ENCODE peak calls at places on chromosomes 1 and 21, in seven cellular contexts. V is SK-N-SH, W is HepG2, Y is H1, X is endothelial cell of umbilical vein, H is K562, D is HCT116. G is an unnamed sample.

GRCh38 chr1:70008658-70009057 is 196.7 kb downstream of the LRRC40 start:
- DNase-seq in V (no peak), W (no peak), Y (no peak), X (no peak), H (no peak), D (no peak), G (no peak)

GRCh38 chr1:248821101-248821500 is 4.6 kb downstream of the SH3BP5L start:
- DNase-seq in V (peak), W (peak), Y (no peak), X (no peak), H (no peak), D (no peak), G (no peak)

GRCh38 chr1:202088216-202088615 is 34.5 kb upstream of the GPR37L1 start:
- DNase-seq in V (peak), W (no peak), Y (no peak), X (no peak), H (no peak), D (no peak), G (no peak)

GRCh38 chr1:246002725-246003441 is 504.2 kb downstream of the SMYD3 start:
- DNase-seq in V (peak), W (peak), Y (peak), X (peak), H (peak), D (peak), G (no peak)

GRCh38 chr1:39508857-39509305 is 17.4 kb downstream of the BMP8A start:
- DNase-seq in V (peak), W (peak), Y (no peak), X (no peak), H (no peak), D (no peak), G (no peak)

GRCh38 chr1:225754940-225755635 is 22.5 kb upstream of the SRP9 start:
- DNase-seq in V (no peak), W (peak), Y (no peak), X (peak), H (no peak), D (no peak), G (no peak)

GRCh38 chr1:221381858-221382623 is 359.8 kb downstream of the DUSP10 start:
- DNase-seq in V (no peak), W (no peak), Y (no peak), X (no peak), H (no peak), D (no peak), G (no peak)

GRCh38 chr1:182698977-182699672 is 14.7 kb upstream of the RGS8 start:
- DNase-seq in V (no peak), W (no peak), Y (no peak), X (no peak), H (no peak), D (no peak), G (no peak)

GRCh38 chr1:191757003-191757402 is 401.3 kb upstream of the RGS18 start:
- DNase-seq in V (peak), W (no peak), Y (no peak), X (no peak), H (peak), D (no peak), G (peak)

GRCh38 chr1:20351911-20352675 is 61.4 kb downstream of the VWA5B1 start:
- DNase-seq in V (no peak), W (no peak), Y (no peak), X (no peak), H (no peak), D (no peak), G (no peak)

GRCh38 chr1:219710529-219711194 is 97.8 kb upstream of the ZC3H11B start:
- DNase-seq in V (no peak), W (no peak), Y (no peak), X (no peak), H (peak), D (peak), G (no peak)

GRCh38 chr1:218353656-218354055 is 8.5 kb downstream of the TGFB2 start:
- DNase-seq in V (no peak), W (no peak), Y (no peak), X (no peak), H (no peak), D (no peak), G (no peak)

GRCh38 chr1:115233598-115233997 is 104.5 kb downstream of the NGF start:
- DNase-seq in V (no peak), W (no peak), Y (no peak), X (no peak), H (no peak), D (no peak), G (no peak)

GRCh38 chr1:21635138-21635535 is 34.0 kb downstream of the RAP1GAP start:
- DNase-seq in V (no peak), W (no peak), Y (no peak), X (no peak), H (no peak), D (no peak), G (no peak)

GRCh38 chr1:93594603-93594880 is 87.1 kb downstream of the BCAR3 start:
- DNase-seq in V (no peak), W (no peak), Y (no peak), X (no peak), H (no peak), D (no peak), G (no peak)

GRCh38 chr1:93592636-93592949 is 89.0 kb downstream of the BCAR3 start:
- DNase-seq in V (no peak), W (no peak), Y (no peak), X (no peak), H (no peak), D (no peak), G (no peak)

GRCh38 chr1:93595266-93595665 is 86.4 kb downstream of the BCAR3 start:
- DNase-seq in V (no peak), W (no peak), Y (no peak), X (no peak), H (no peak), D (no peak), G (no peak)

GRCh38 chr1:93595749-93596148 is 85.9 kb downstream of the BCAR3 start:
- DNase-seq in V (no peak), W (no peak), Y (no peak), X (no peak), H (no peak), D (no peak), G (no peak)

DNA sequence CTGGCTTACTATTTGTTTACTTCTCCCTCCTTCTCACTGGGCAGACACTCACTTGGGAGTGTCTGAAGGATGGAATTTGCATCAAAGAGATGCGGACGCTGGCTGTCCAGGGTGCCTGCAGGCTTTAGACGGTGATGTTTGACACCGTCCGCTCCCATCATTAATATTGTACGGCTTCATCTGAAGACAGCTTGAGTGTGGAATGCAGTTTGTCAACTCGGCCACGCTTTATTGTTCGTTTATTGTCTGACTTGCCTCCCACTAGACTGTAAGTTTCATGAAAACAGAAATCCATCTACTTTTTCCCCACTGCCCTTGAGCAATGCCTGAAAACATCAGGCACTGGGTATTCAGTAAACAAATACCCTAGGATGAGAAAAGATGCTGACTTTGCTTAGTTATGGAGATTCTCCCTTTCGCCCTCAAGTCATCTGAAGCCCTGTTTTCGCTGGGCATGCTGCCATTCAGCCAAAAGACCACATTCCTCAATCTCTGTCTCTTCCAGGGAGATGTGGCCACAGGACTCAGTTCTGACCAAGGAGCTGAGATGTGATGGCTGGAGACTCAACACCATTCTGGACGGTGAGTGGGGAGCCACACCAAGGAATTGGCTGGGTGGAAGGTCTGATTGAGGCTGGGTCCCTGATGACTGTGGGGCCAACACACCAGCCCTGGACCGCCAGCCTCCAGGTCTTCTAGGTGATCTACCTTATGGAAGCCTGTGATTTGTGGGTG is 87.6 kb downstream of the BCAR3 start:
- DNase-seq in V (no peak), W (no peak), Y (no peak), X (no peak), H (no peak), D (no peak), G (no peak)
- TF ChIP-seq POLR2AphosphoS5 in V (no peak), W (peak), Y (no peak), X (no peak), H (no peak), D (no peak), G (no peak)

DNA sequence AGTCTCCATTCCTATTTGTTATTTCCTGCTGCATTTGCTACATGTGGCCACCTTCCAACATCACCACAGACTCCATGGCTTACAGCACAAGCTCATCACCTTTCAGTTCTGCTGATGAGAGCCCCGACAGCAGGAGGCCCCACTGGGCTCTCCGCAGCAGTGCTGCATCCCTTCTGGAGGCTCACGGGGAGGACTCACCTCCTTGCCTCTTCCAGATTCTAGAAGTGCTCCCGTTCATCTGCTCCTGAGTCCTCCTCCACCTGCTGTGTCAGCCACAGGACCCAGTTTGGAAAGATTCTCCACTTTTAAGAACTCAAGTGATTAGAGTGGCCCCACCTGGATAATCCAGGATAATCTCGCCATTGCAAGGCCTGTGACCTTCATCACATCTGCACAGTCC is 167.6 kb downstream of the PCBP3 start:
- DNase-seq in V (no peak), W (no peak), Y (no peak), X (no peak), H (no peak), D (no peak), G (no peak)
- H3K4me3 ChIP-seq in V (no peak), W (no peak), Y (no peak), X (no peak), H (no peak), D (no peak), G (no peak)

GRCh38 chr21:38356898-38357297 is 100.1 kb downstream of the KCNJ15 start:
- DNase-seq in V (no peak), W (no peak), Y (peak), X (no peak), H (no peak), D (no peak), G (no peak)

GRCh38 chr21:38355353-38355752 is 98.6 kb downstream of the KCNJ15 start:
- DNase-seq in V (no peak), W (no peak), Y (no peak), X (no peak), H (no peak), D (no peak), G (no peak)

GRCh38 chr21:38358098-38358497 is 101.3 kb downstream of the KCNJ15 start:
- DNase-seq in V (no peak), W (no peak), Y (no peak), X (no peak), H (no peak), D (no peak), G (no peak)

GRCh38 chr21:38354231-38354630 is 97.4 kb downstream of the KCNJ15 start:
- DNase-seq in V (no peak), W (no peak), Y (no peak), X (no peak), H (no peak), D (no peak), G (no peak)

DNA sequence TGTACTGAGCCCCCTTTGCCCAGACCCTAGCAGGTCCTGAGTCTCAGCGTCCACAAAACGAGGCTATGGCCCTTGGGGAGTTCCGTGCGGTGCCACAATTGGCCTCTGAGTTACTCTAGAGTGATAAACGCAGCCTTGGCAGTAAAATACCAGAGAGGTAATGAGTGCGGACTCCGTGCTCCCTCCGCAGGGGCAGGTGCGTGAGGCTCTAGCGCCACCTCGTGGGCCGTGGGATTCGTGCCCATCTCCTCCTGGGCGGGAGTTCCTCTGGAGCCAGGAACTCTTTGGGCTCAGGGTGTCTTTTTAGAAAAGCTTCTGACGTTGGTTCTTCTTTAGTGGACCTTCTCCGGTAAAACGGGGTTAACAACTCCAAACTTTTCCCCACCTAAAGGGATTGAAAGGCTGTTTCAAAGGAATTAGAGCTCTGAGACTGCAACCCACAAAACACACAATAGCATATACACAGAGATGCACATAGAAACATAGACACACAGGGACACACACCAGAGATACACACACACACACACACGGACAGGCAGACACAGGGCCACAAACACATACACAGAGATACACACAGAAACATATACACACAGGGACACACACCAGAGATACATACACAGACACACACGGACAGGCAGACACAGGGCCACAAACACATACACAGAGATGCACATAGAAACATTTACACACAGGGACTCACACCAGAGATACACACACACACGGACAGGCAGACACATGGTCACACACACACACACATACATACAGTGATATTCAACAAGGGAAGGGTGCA is 99.4 kb downstream of the KCNJ15 start:
- DNase-seq in V (peak), W (peak), Y (peak), X (peak), H (peak), D (peak), G (no peak)
- H3K9ac ChIP-seq in V (no peak), W (no peak), Y (no peak), X (no peak), H (no peak), D (no peak), G (no peak)

GRCh38 chr1:119779869-119780356 is 11.2 kb upstream of the HMGCS2 start:
- DNase-seq in V (peak), W (no peak), Y (no peak), X (no peak), H (no peak), D (no peak), G (no peak)
- TF ChIP-seq POLR2AphosphoS5 in V (no peak), W (no peak), Y (no peak), X (no peak), H (no peak), D (no peak), G (no peak)

DNA sequence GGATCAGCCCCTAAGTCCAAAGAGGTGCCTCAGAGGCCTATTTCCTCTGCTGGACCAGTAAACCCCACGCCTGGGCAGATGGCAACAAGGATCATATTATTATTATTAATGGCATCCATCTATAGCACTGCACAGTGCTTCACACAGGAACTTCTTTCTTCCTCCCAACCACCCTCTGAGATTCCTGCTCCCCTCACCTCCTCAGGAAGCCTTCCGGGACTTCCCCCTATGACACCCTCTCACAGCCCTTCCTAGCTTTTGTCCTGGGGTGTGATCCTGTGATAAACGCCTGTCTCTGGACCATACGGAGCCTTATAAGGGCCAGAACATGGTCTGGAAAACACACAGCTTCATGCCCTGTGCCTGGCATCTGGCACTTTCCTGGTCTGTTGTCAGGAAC is 3.2 kb downstream of the FBXO2 start:
- DNase-seq in V (no peak), W (no peak), Y (no peak), X (no peak), H (no peak), D (no peak), G (no peak)
- H3K4me3 ChIP-seq in V (no peak), W (no peak), Y (no peak), X (no peak), H (no peak), D (peak), G (no peak)

DNA sequence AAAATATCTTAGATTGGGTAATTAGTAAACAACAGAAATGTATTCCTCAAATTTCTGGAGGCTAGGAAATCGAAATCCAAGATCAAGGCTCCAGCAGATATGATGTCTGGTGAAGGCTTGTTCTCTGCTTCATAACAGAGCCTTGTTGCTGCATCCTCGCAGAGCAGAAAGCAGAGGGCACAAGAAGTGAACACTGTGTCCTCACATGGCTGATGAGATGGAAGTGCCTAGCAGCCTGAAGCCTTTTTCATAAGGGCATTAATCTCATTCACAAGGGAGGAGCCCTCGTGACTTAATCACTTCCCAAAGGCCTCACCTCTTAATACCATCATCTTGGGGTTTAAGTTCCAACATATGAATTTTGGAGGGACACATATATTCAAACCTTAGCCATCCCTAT is 77.2 kb upstream of the FOXD3 start:
- DNase-seq in V (no peak), W (no peak), Y (no peak), X (no peak), H (no peak), D (no peak), G (no peak)
- H3K9ac ChIP-seq in V (no peak), W (no peak), Y (no peak), X (no peak), H (no peak), D (no peak), G (no peak)

GRCh38 chr1:77978293-77978968 is 441 bp downstream of the FUBP1 start:
- DNase-seq in V (peak), W (peak), Y (no peak), X (peak), H (peak), D (peak), G (peak)
- TF ChIP-seq POLR2AphosphoS5 in V (peak), W (peak), Y (peak), X (no peak), H (peak), D (peak), G (peak)

GRCh38 chr1:37851782-37852210 is 7.6 kb downstream of the MTF1 start:
- DNase-seq in V (no peak), W (no peak), Y (no peak), X (peak), H (no peak), D (no peak), G (no peak)

GRCh38 chr1:37849480-37849879 is 9.9 kb downstream of the MTF1 start:
- DNase-seq in V (no peak), W (no peak), Y (no peak), X (no peak), H (no peak), D (no peak), G (no peak)

GRCh38 chr1:37853157-37853556 is 6.2 kb downstream of the MTF1 start:
- DNase-seq in V (no peak), W (no peak), Y (no peak), X (no peak), H (peak), D (no peak), G (no peak)

GRCh38 chr1:37851271-37851670 is 8.1 kb downstream of the MTF1 start:
- DNase-seq in V (no peak), W (no peak), Y (no peak), X (no peak), H (no peak), D (no peak), G (no peak)

DNA sequence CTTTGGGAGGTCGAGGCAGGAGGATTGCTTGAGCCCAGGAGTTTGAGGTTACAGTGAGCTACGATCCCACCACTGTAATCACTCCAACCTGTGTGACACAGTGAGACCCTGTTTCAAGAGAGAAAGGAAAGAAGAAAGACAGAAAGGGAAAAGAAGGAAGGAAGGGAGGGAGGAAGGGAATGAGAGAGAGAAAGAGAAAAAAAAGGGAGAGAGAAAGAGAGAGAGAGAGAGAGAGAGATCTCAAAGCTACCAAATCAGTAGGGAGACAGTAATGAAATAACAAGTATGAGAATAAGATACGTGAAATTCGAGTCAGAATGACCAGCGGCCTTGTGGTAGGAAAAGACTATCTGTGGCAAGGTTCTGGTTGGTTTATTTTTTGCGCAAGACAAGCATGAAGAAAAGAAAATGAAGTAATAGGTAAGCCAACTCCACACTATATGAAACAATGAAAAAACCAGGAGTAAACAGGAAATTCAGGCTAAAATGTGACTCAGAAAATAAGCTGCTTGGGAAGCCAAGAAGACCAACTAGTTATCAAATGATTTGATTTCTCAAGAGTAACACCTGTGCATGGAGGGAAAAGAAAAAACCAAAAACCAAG is 8.9 kb downstream of the MTF1 start:
- DNase-seq in V (no peak), W (no peak), Y (no peak), X (peak), H (no peak), D (no peak), G (no peak)
- H3K4me3 ChIP-seq in V (no peak), W (no peak), Y (no peak), X (no peak), H (no peak), D (no peak), G (no peak)

GRCh38 chr1:212749924-212750535 is 41.5 kb downstream of the NSL1 start:
- DNase-seq in V (peak), W (peak), Y (no peak), X (peak), H (peak), D (peak), G (peak)
- H3K9ac ChIP-seq in V (no peak), W (no peak), Y (no peak), X (no peak), H (no peak), D (peak), G (no peak)